ENCODE peak calls at places on chromosomes 4 and X, in six cellular contexts. G is SK-N-SH, R is H1, M is HepG2, S is K562, C is HCT116. Q is an unnamed sample.

GRCh38 chr4:77015390-77015789 is 60.4 kb downstream of the CCNI start:
- DNase-seq in R (no peak), C (no peak), M (no peak), G (no peak), S (no peak), Q (no peak)

GRCh38 chrX:37380920-37381319 is 31.8 kb downstream of the PRRG1 start:
- DNase-seq in R (no peak), M (peak), S (peak), G (no peak), C (peak), Q (peak)

GRCh38 chrX:13449441-13449840 is 120.0 kb upstream of the EGFL6 start:
- DNase-seq in M (no peak), S (no peak), G (no peak), C (no peak), R (no peak), Q (no peak)

GRCh38 chrX:139720136-139720535 is 12.2 kb upstream of the MCF2 start:
- DNase-seq in C (no peak), G (no peak), M (peak), S (no peak), R (peak), Q (no peak)

GRCh38 chr4:82710202-82710929 is 88.2 kb downstream of the SCD5 start:
- DNase-seq in S (no peak), M (peak), C (no peak), G (no peak), R (no peak), Q (no peak)

GRCh38 chr4:75630174-75630931 is at the start of gene CDKL2:
- DNase-seq in G (peak), C (peak), S (no peak), M (no peak), R (peak), Q (no peak)

GRCh38 chr4:67436742-67437141 is 108.6 kb downstream of the CENPC start:
- DNase-seq in M (no peak), G (no peak), R (no peak), C (no peak), S (no peak), Q (no peak)

GRCh38 chr4:38387348-38387747 is 276.7 kb upstream of the KLF3 start:
- DNase-seq in G (peak), C (no peak), S (peak), M (peak), R (no peak), Q (peak)

GRCh38 chr4:8766610-8767009 is 105.0 kb downstream of the HMX1 start:
- DNase-seq in S (no peak), C (no peak), R (no peak), G (no peak), M (no peak), Q (no peak)

GRCh38 chr4:61273237-61273636 is 73.1 kb downstream of the ADGRL3 start:
- DNase-seq in C (no peak), S (no peak), M (no peak), R (no peak), G (no peak), Q (no peak)

GRCh38 chr4:166460769-166461550 is 587.9 kb downstream of the TLL1 start:
- DNase-seq in R (no peak), S (no peak), C (no peak), G (no peak), M (no peak), Q (no peak)

GRCh38 chrX:17990542-17990941 is 129.4 kb upstream of the RAI2 start:
- DNase-seq in M (no peak), S (no peak), G (no peak), R (no peak), C (no peak), Q (no peak)

GRCh38 chr4:187929024-187929423 is 66.5 kb upstream of the ZFP42 start:
- DNase-seq in C (peak), S (peak), M (no peak), G (peak), R (peak), Q (peak)

GRCh38 chr4:1866095-1866755 is 5.0 kb upstream of the NSD2 start:
- DNase-seq in C (no peak), M (no peak), R (no peak), S (no peak), G (no peak), Q (no peak)

GRCh38 chrX:15738686-15739016 is 581 bp downstream of the CA5B start:
- DNase-seq in R (no peak), S (no peak), C (no peak), G (no peak), M (no peak), Q (no peak)

GRCh38 chr4:185559913-185560281 is 24.6 kb upstream of the PDLIM3 start:
- DNase-seq in G (no peak), S (peak), R (no peak), M (peak), C (no peak), Q (peak)

GRCh38 chr4:156829194-156829593 is 142.4 kb downstream of the PDGFC start:
- DNase-seq in S (no peak), R (no peak), M (no peak), C (no peak), G (no peak), Q (no peak)

GRCh38 chr4:39151120-39151713 is 31.1 kb upstream of the WDR19 start:
- DNase-seq in R (no peak), S (no peak), M (no peak), G (peak), C (no peak), Q (no peak)

GRCh38 chrX:68199062-68199848 is 234.0 kb downstream of the OPHN1 start:
- DNase-seq in R (no peak), S (no peak), M (no peak), C (no peak), G (no peak), Q (no peak)

GRCh38 chr4:114598191-114599121 is at the start of gene UGT8:
- DNase-seq in M (no peak), R (peak), S (peak), G (peak), C (peak), Q (no peak)

GRCh38 chrX:11555759-11556158 is 110.0 kb downstream of the ARHGAP6 start:
- DNase-seq in G (no peak), M (peak), C (no peak), S (no peak), R (no peak), Q (no peak)

GRCh38 chr4:6071191-6071958 is 53.1 kb upstream of the C4orf50 start:
- DNase-seq in S (no peak), R (peak), G (no peak), C (no peak), M (no peak), Q (no peak)

GRCh38 chr4:128358903-128359260 is 71.3 kb upstream of the PGRMC2 start:
- DNase-seq in G (no peak), C (no peak), M (no peak), S (no peak), R (no peak), Q (no peak)

GRCh38 chr4:7938513-7939376 is 916 bp downstream of the AFAP1 start:
- DNase-seq in R (no peak), M (no peak), C (no peak), G (peak), S (no peak), Q (no peak)

GRCh38 chr4:62193726-62194125 is 993.6 kb downstream of the ADGRL3 start:
- DNase-seq in C (no peak), M (no peak), S (no peak), G (no peak), R (no peak), Q (no peak)

GRCh38 chr4:140252144-140252741 is 98.3 kb upstream of the MAML3 start:
- DNase-seq in G (peak), M (no peak), C (no peak), S (no peak), R (peak), Q (peak)

GRCh38 chrX:46279925-46280313 is 265.3 kb downstream of the ZNF674 start:
- DNase-seq in M (no peak), S (no peak), C (no peak), R (no peak), G (no peak), Q (no peak)

GRCh38 chrX:119971184-119971583 is 27.6 kb upstream of the NKAP start:
- DNase-seq in C (no peak), G (no peak), M (no peak), S (no peak), R (no peak), Q (no peak)

GRCh38 chrX:154411981-154412340 is 622 bp downstream of the TAFAZZIN start:
- DNase-seq in R (peak), G (peak), M (peak), S (peak), C (no peak), Q (peak)

GRCh38 chr4:133154725-133155124 is 5.6 kb downstream of the PCDH10 start:
- DNase-seq in R (no peak), G (peak), C (peak), M (peak), S (peak), Q (peak)

GRCh38 chrX:100812216-100813158 is 7.7 kb upstream of the CSTF2 start:
- DNase-seq in S (no peak), C (no peak), M (no peak), G (no peak), R (no peak), Q (no peak)

GRCh38 chr4:173532725-173533511 is 2.9 kb upstream of the HAND2 start:
- DNase-seq in G (no peak), R (no peak), S (no peak), M (no peak), C (no peak), Q (no peak)

GRCh38 chr4:88998941-88999340 is 58.0 kb downstream of the FAM13A start:
- DNase-seq in M (no peak), C (no peak), R (no peak), G (no peak), S (no peak), Q (no peak)

GRCh38 chr4:89000392-89000791 is 56.6 kb downstream of the FAM13A start:
- DNase-seq in C (no peak), S (no peak), G (no peak), R (no peak), M (no peak), Q (no peak)

GRCh38 chr4:89001647-89002518 is 55.1 kb downstream of the FAM13A start:
- DNase-seq in R (no peak), S (no peak), G (peak), C (no peak), M (no peak), Q (peak)

GRCh38 chr4:89000844-89001360 is 56.1 kb downstream of the FAM13A start:
- DNase-seq in S (peak), R (no peak), C (no peak), G (peak), M (peak), Q (peak)

GRCh38 chr4:88999392-88999791 is 57.6 kb downstream of the FAM13A start:
- DNase-seq in S (no peak), C (no peak), M (no peak), R (no peak), G (no peak), Q (no peak)
- TF ChIP-seq JUND in S (no peak), C (no peak), M (no peak), R (no peak), G (no peak), Q (no peak)

GRCh38 chr4:337932-338758 is 531 bp downstream of the ZNF141 start:
- DNase-seq in C (no peak), S (no peak), G (no peak), R (peak), M (no peak), Q (peak)
- TF ChIP-seq JUND in C (no peak), S (no peak), G (no peak), R (no peak), M (no peak), Q (no peak)

DNA sequence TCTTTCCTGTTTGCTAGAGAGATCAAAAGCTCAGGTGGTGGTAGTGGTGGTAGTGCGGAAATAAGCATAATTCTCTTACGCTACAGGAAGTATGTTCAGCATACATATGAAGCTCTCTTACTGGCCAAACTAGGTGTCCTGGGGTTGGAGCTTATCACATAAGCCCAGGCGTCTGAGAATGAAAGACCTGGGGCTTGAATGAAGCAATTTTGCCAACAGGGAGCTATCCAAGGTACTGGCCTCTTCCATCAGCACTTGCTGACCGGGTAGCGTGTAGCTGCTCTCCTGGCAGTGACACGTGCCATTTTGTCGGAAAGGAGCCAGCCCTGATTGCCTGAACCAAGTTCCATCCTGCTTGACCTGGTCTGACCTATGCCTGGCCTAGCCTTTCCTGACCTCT is 65.9 kb upstream of the HPF1 start:
- DNase-seq in G (no peak), C (no peak), R (peak), S (peak), M (peak), Q (peak)
- TF ChIP-seq JUND in G (no peak), C (no peak), R (no peak), S (no peak), M (no peak), Q (no peak)

DNA sequence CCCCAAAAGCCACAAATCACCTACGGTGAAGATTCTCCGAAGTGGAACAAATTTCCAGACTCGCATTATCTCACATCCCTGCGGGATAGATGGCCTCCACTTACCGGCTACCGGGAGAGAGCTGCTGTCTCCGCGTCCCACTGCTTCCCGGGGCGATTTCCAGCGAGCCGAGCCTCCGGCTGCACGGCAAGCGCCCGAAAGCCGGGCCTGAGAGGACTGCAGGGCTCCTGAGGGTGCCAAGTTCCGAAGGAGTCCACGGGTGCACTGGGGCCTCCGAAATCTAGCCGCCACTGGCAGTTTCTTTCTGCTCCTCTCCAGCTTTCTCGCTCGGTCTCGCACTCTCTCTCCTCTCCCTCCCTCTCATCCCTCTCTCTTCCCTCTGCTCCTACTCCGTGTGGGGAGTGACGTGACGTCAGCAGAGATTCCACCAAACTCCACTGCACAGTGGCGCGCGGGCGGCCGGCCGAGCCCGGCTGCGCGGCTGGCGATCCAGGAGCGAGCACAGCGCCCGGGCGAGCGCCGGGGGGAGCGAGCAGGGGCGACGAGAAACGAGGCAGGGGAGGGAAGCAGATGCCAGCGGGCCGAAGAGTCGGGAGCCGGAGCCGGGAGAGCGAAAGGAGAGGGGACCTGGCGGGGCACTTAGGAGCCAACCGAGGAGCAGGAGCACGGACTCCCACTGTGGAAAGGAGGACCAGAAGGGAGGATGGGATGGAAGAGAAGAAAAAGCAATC is 14.0 kb upstream of the PITX2 start:
- DNase-seq in C (peak), S (no peak), M (no peak), R (peak), G (no peak), Q (no peak)
- TF ChIP-seq JUND in C (no peak), S (no peak), M (no peak), R (no peak), G (no peak), Q (no peak)

GRCh38 chr4:123043013-123043412 is 120.6 kb upstream of the NUDT6 start:
- DNase-seq in C (peak), M (no peak), R (no peak), G (no peak), S (no peak), Q (peak)

GRCh38 chr4:123035239-123035638 is 112.8 kb upstream of the NUDT6 start:
- DNase-seq in G (no peak), M (no peak), C (no peak), S (no peak), R (no peak), Q (no peak)

GRCh38 chr4:123034023-123034422 is 111.6 kb upstream of the NUDT6 start:
- DNase-seq in G (no peak), S (no peak), M (no peak), C (no peak), R (no peak), Q (no peak)

GRCh38 chr4:123042095-123042494 is 119.7 kb upstream of the NUDT6 start:
- DNase-seq in R (no peak), G (no peak), S (no peak), M (no peak), C (no peak), Q (no peak)

DNA sequence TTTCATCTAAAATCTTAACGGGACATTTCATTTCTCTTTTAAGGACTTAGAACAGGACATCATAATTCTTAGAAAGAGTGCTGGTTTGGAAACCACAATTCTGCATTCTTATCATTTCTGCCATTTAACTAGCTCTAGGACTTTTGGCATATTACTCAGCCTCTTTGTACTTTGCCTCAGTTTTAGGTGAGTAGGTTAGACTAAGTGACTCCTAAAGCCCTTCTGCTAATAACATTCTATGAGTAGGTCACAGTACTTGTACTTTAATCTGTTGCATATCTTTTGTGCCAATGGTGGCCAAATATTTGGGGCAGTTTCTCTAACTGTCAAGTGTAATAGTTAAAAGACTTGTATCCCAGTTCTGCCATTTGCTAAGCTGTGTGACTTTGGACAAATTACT is 115.4 kb upstream of the NUDT6 start:
- DNase-seq in C (no peak), R (no peak), M (peak), S (peak), G (no peak), Q (no peak)
- TF ChIP-seq JUND in C (no peak), R (no peak), M (no peak), S (no peak), G (no peak), Q (no peak)

GRCh38 chr4:86338521-86338920 is 21.3 kb downstream of the MAPK10 start:
- DNase-seq in R (no peak), G (no peak), S (no peak), M (no peak), C (no peak), Q (no peak)

GRCh38 chr4:86333236-86333635 is 26.6 kb downstream of the MAPK10 start:
- DNase-seq in S (no peak), M (no peak), R (no peak), G (no peak), C (no peak), Q (no peak)

GRCh38 chr4:86334020-86334750 is 25.7 kb downstream of the MAPK10 start:
- DNase-seq in C (no peak), R (no peak), S (no peak), G (no peak), M (no peak), Q (no peak)

GRCh38 chr4:86344127-86344526 is 15.7 kb downstream of the MAPK10 start:
- DNase-seq in C (no peak), R (no peak), M (no peak), S (no peak), G (no peak), Q (no peak)

GRCh38 chr4:86338989-86339388 is 20.9 kb downstream of the MAPK10 start:
- DNase-seq in S (no peak), G (no peak), M (no peak), C (peak), R (no peak), Q (no peak)
- TF ChIP-seq JUND in S (no peak), G (peak), M (no peak), C (peak), R (no peak), Q (no peak)

GRCh38 chr4:177047851-177048174 is 255.1 kb upstream of the VEGFC start:
- DNase-seq in R (no peak), G (no peak), S (no peak), C (no peak), M (no peak), Q (no peak)
- TF ChIP-seq JUND in R (no peak), G (peak), S (no peak), C (no peak), M (no peak), Q (no peak)

GRCh38 chr4:31946456-31946855 is 1226.3 kb downstream of the PCDH7 start:
- DNase-seq in C (no peak), M (no peak), G (no peak), S (no peak), R (no peak), Q (no peak)
- TF ChIP-seq JUND in C (no peak), M (no peak), G (no peak), S (no peak), R (no peak), Q (no peak)